ENCODE peak calls at places on chromosome 13, in ten cellular contexts. A, H, R, C, E, N, K, L, Z and U are unnamed samples.

GRCh38 chr13:43838909-43839308 is 40.6 kb downstream of the CCDC122 start:
- DNase-seq in E (no peak), H (peak), C (no peak), K (no peak), R (peak), L (no peak), N (peak), Z (no peak), A (no peak), U (no peak)

GRCh38 chr13:89514534-89515312 is 1832.8 kb upstream of the MIR17HG start:
- DNase-seq in H (no peak), R (no peak), A (no peak), L (peak), K (peak), C (no peak), Z (no peak), N (no peak), E (no peak), U (no peak)

GRCh38 chr13:79450110-79450509 is 30.8 kb upstream of the NDFIP2 start:
- DNase-seq in N (no peak), Z (no peak), R (no peak), C (no peak), H (no peak), K (no peak), A (no peak), L (no peak), E (no peak), U (no peak)

GRCh38 chr13:24068472-24068871 is 92.0 kb upstream of the SPATA13 start:
- DNase-seq in A (no peak), H (no peak), K (no peak), E (no peak), C (no peak), R (no peak), L (no peak), N (no peak), Z (no peak), U (no peak)

GRCh38 chr13:45873491-45874360 is 22.2 kb upstream of the SIAH3 start:
- DNase-seq in H (peak), R (no peak), K (no peak), Z (no peak), A (no peak), N (no peak), C (no peak), E (no peak), L (peak), U (no peak)

GRCh38 chr13:91020635-91021034 is 326.9 kb upstream of the MIR17HG start:
- DNase-seq in L (no peak), E (no peak), H (no peak), C (no peak), Z (no peak), N (no peak), A (no peak), K (no peak), R (no peak), U (no peak)

GRCh38 chr13:27137759-27138158 is 33.9 kb downstream of the USP12 start:
- DNase-seq in R (no peak), N (no peak), E (no peak), H (peak), K (no peak), C (no peak), A (no peak), L (no peak), Z (no peak), U (no peak)

GRCh38 chr13:46348976-46349375 is 38.1 kb downstream of the RUBCNL start:
- DNase-seq in R (no peak), E (no peak), A (no peak), K (no peak), L (no peak), N (no peak), H (peak), C (no peak), Z (no peak), U (no peak)

GRCh38 chr13:48874165-48874564 is 101.5 kb upstream of the FNDC3A start:
- DNase-seq in A (no peak), L (peak), R (no peak), H (no peak), N (no peak), C (no peak), E (no peak), K (no peak), Z (no peak), U (no peak)

GRCh38 chr13:77530870-77531269 is 4.6 kb upstream of the SCEL start:
- DNase-seq in R (no peak), K (no peak), L (no peak), N (no peak), H (no peak), E (no peak), Z (no peak), A (no peak), C (no peak), U (no peak)

GRCh38 chr13:51645154-51645650 is 60.9 kb downstream of the WDFY2 start:
- DNase-seq in H (peak), A (no peak), L (no peak), E (no peak), Z (no peak), K (peak), R (peak), C (peak), N (peak), U (no peak)

GRCh38 chr13:70339738-70340137 is 231.5 kb upstream of the KLHL1 start:
- DNase-seq in Z (no peak), A (no peak), R (no peak), C (no peak), K (peak), E (no peak), L (peak), N (no peak), H (no peak), U (no peak)

GRCh38 chr13:31175847-31176536 is 14.3 kb upstream of the HSPH1 start:
- DNase-seq in Z (no peak), R (no peak), N (no peak), E (no peak), C (no peak), K (no peak), L (no peak), A (no peak), H (peak), U (no peak)

GRCh38 chr13:28449826-28450773 is 44.8 kb downstream of the FLT1 start:
- DNase-seq in N (no peak), Z (no peak), K (no peak), R (no peak), C (no peak), E (no peak), A (no peak), L (no peak), H (peak), U (no peak)

GRCh38 chr13:109152311-109152820 is 523.0 kb downstream of the MYO16 start:
- DNase-seq in Z (no peak), A (no peak), K (no peak), L (no peak), C (no peak), E (no peak), H (no peak), N (no peak), R (no peak), U (no peak)

GRCh38 chr13:52925775-52926285 is 77.4 kb upstream of the PCDH8 start:
- DNase-seq in Z (peak), R (no peak), E (no peak), L (no peak), K (no peak), C (no peak), N (no peak), A (no peak), H (peak), U (no peak)

GRCh38 chr13:97512732-97513131 is 78.8 kb downstream of the RAP2A start:
- DNase-seq in C (no peak), K (no peak), H (no peak), Z (no peak), N (no peak), R (no peak), L (no peak), E (no peak), A (no peak), U (no peak)

GRCh38 chr13:97515643-97516042 is 81.7 kb downstream of the RAP2A start:
- DNase-seq in R (no peak), K (no peak), N (no peak), C (no peak), L (peak), E (no peak), H (no peak), Z (no peak), A (no peak), U (no peak)
- TF ChIP-seq CTCF in R (no peak), K (no peak), N (no peak), C (no peak), L (peak), E (no peak), H (no peak), Z (no peak), A (no peak), U (no peak)

DNA sequence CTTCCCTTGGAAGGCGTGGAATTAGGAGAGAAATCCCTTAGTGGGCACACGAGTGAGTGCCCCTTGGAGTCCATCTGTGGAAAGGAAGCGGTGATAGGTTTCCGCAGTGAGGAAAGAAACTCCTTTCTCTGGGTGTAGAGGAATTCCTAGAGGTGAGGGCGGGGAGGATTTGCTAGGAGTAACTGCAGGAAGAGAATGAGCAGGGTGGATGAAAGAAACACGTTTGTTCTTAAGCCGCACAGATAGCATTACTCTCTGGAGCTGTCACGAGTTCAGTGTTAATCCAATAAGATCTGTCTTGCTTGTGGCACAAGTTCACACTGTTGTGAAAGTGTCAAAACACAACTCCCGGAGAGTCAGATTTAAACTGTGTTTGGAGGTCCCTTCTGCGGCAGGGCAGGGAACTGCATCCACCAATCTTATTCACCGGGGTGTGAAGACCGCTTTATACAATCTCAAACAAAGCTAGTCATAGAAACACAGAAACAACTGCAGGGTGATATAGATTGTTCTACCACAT is 1.2 kb downstream of the KL start:
- DNase-seq in E (no peak), Z (peak), N (no peak), H (peak), C (peak), A (peak), K (no peak), L (peak), R (no peak), U (no peak)
- TF ChIP-seq CTCF in E (no peak), Z (peak), N (no peak), H (peak), C (peak), A (peak), K (peak), L (peak), R (no peak), U (peak)

GRCh38 chr13:112711528-112712265 is 21.9 kb downstream of the ATP11A start:
- DNase-seq in C (peak), E (peak), L (peak), R (peak), H (peak), Z (peak), K (peak), N (peak), A (peak), U (no peak)
- TF ChIP-seq CTCF in C (peak), E (no peak), L (peak), R (peak), H (peak), Z (no peak), K (peak), N (peak), A (no peak), U (peak)

GRCh38 chr13:82259284-82259683 is 1623.0 kb downstream of the SLITRK1 start:
- DNase-seq in Z (no peak), E (no peak), L (no peak), N (no peak), H (no peak), C (no peak), A (no peak), K (no peak), R (no peak), U (no peak)

GRCh38 chr13:82257790-82258507 is 1624.3 kb downstream of the SLITRK1 start:
- DNase-seq in K (no peak), A (no peak), R (no peak), E (no peak), C (no peak), Z (no peak), L (no peak), H (no peak), N (no peak), U (no peak)
- TF ChIP-seq CTCF in K (no peak), A (no peak), R (no peak), E (no peak), C (no peak), Z (no peak), L (no peak), H (no peak), N (no peak), U (no peak)

GRCh38 chr13:106083620-106084350 is 451.7 kb downstream of the EFNB2 start:
- DNase-seq in C (no peak), E (no peak), A (no peak), N (no peak), H (peak), K (peak), L (peak), R (no peak), Z (no peak), U (no peak)
- TF ChIP-seq CTCF in C (peak), E (no peak), A (no peak), N (peak), H (peak), K (peak), L (peak), R (peak), Z (peak), U (peak)

GRCh38 chr13:102556806-102557205 is 40.0 kb upstream of the TPP2 start:
- DNase-seq in E (no peak), H (no peak), R (no peak), C (no peak), A (no peak), K (no peak), N (no peak), Z (no peak), L (no peak), U (no peak)

GRCh38 chr13:102550507-102550906 is 46.3 kb upstream of the TPP2 start:
- DNase-seq in H (no peak), C (no peak), A (no peak), N (no peak), R (no peak), E (no peak), K (no peak), L (peak), Z (no peak), U (no peak)

GRCh38 chr13:102561933-102562332 is 34.9 kb upstream of the TPP2 start:
- DNase-seq in E (no peak), K (no peak), Z (no peak), R (no peak), A (no peak), N (no peak), H (no peak), C (no peak), L (no peak), U (no peak)

GRCh38 chr13:102558029-102558428 is 38.8 kb upstream of the TPP2 start:
- DNase-seq in L (no peak), R (no peak), A (no peak), N (no peak), H (no peak), C (no peak), K (no peak), E (no peak), Z (no peak), U (no peak)

GRCh38 chr13:102555914-102556553 is 40.8 kb upstream of the TPP2 start:
- DNase-seq in H (peak), Z (no peak), K (peak), A (no peak), E (no peak), R (no peak), L (no peak), N (no peak), C (no peak), U (no peak)
- TF ChIP-seq CTCF in H (peak), Z (no peak), K (peak), A (peak), E (no peak), R (peak), L (peak), N (peak), C (peak), U (peak)

GRCh38 chr13:105450784-105451183 is 1084.7 kb downstream of the EFNB2 start:
- DNase-seq in R (no peak), K (no peak), C (no peak), A (no peak), N (no peak), H (no peak), L (no peak), Z (no peak), E (no peak), U (no peak)
- TF ChIP-seq CTCF in R (no peak), K (no peak), C (no peak), A (no peak), N (no peak), H (no peak), L (no peak), Z (no peak), E (no peak), U (no peak)

DNA sequence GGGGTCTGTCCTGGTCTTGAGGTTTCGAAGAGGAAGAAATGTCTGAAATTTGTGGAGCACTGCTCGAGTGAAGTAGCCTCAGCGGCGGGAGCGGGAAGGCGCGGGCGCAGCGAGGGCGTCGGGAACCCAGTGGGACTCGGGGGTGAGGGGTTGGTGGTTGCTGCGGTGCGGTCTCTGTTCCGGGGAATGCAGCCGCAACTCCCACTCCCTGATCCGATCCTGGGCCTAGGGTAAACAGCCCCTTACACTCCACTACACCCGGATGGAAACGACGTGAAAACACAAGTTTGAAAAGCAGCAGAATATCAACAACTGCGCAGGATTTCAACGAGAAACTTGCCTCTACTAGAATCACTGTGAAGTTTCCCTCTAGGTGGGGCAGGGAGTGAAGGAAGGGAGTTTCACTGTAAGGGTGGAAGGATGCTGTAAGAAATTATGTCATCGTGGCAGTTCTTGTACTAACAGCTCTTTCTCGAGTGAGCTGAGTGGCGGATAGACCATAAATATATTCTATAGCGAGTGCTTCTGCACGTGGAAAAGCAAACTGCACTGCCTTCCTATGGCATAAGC is 2.0 kb upstream of the KLF12 start:
- DNase-seq in R (no peak), N (no peak), L (no peak), Z (peak), H (peak), A (peak), E (peak), C (peak), K (peak), U (no peak)
- TF ChIP-seq CTCF in R (peak), N (no peak), L (no peak), Z (no peak), H (peak), A (no peak), E (no peak), C (peak), K (peak), U (peak)